ENCODE peak calls at places on chromosomes 2 and 18, in five cellular contexts. I, L, U, K and X are unnamed samples.

GRCh38 chr2:75342504-75343175 is 143.3 kb upstream of the TACR1 start:
- DNase-seq in U (no peak), L (peak), K (no peak), I (no peak), X (no peak)

GRCh38 chr18:63440219-63440618 is 17.9 kb upstream of the VPS4B start:
- DNase-seq in U (no peak), L (no peak), I (no peak), K (no peak), X (no peak)

GRCh38 chr2:39779926-39780325 is 868 bp upstream of the THUMPD2 start:
- DNase-seq in U (no peak), K (no peak), L (no peak), I (no peak), X (no peak)

GRCh38 chr18:22047485-22047884 is 121.9 kb upstream of the GATA6 start:
- DNase-seq in L (no peak), K (no peak), U (no peak), I (no peak), X (no peak)

GRCh38 chr2:17518212-17519154 is at the start of gene RAD51AP2:
- DNase-seq in I (peak), L (peak), U (no peak), K (peak), X (peak)

GRCh38 chr18:56353676-56354260 is 284.6 kb downstream of the TXNL1 start:
- DNase-seq in U (no peak), L (no peak), I (no peak), K (no peak), X (no peak)

GRCh38 chr2:198337368-198337767 is 533.0 kb downstream of the PLCL1 start:
- DNase-seq in K (no peak), L (no peak), I (no peak), U (no peak), X (peak)

GRCh38 chr2:240139011-240139441 is 1.4 kb downstream of the OTOS start:
- DNase-seq in U (no peak), I (no peak), L (no peak), K (no peak), X (no peak)

GRCh38 chr2:237603718-237604362 is 13.3 kb upstream of the RAB17 start:
- DNase-seq in U (no peak), L (peak), K (peak), I (no peak), X (peak)

GRCh38 chr2:73268368-73268830 is 15.9 kb downstream of the FBXO41 start:
- DNase-seq in K (no peak), L (no peak), I (no peak), U (no peak), X (no peak)

GRCh38 chr2:186486651-186487647 is 889 bp downstream of the ZC3H15 start:
- DNase-seq in U (no peak), L (no peak), I (no peak), K (peak), X (no peak)

GRCh38 chr2:154846842-154847241 is 148.3 kb downstream of the KCNJ3 start:
- DNase-seq in I (no peak), K (no peak), L (no peak), U (no peak), X (no peak)

GRCh38 chr2:127143851-127144782 is 37.2 kb upstream of the BIN1 start:
- DNase-seq in I (peak), K (no peak), L (no peak), U (no peak), X (no peak)

GRCh38 chr2:158714420-158714819 is 80.7 kb upstream of the DAPL1 start:
- DNase-seq in U (no peak), K (no peak), I (no peak), L (no peak), X (no peak)

GRCh38 chr18:4821801-4822200 is 366.7 kb upstream of the DLGAP1 start:
- DNase-seq in I (no peak), K (no peak), L (no peak), U (no peak), X (no peak)

GRCh38 chr2:232522014-232522854 is 2.0 kb downstream of the PRSS56 start:
- DNase-seq in U (no peak), L (no peak), I (peak), K (no peak), X (no peak)
- TF ChIP-seq SUZ12 in U (no peak), L (no peak), I (no peak), K (no peak), X (peak)

GRCh38 chr2:176087330-176088047 is 3.7 kb upstream of the EVX2 start:
- DNase-seq in K (no peak), L (no peak), I (no peak), U (no peak), X (no peak)
- TF ChIP-seq SUZ12 in K (no peak), L (no peak), I (no peak), U (no peak), X (no peak)

DNA sequence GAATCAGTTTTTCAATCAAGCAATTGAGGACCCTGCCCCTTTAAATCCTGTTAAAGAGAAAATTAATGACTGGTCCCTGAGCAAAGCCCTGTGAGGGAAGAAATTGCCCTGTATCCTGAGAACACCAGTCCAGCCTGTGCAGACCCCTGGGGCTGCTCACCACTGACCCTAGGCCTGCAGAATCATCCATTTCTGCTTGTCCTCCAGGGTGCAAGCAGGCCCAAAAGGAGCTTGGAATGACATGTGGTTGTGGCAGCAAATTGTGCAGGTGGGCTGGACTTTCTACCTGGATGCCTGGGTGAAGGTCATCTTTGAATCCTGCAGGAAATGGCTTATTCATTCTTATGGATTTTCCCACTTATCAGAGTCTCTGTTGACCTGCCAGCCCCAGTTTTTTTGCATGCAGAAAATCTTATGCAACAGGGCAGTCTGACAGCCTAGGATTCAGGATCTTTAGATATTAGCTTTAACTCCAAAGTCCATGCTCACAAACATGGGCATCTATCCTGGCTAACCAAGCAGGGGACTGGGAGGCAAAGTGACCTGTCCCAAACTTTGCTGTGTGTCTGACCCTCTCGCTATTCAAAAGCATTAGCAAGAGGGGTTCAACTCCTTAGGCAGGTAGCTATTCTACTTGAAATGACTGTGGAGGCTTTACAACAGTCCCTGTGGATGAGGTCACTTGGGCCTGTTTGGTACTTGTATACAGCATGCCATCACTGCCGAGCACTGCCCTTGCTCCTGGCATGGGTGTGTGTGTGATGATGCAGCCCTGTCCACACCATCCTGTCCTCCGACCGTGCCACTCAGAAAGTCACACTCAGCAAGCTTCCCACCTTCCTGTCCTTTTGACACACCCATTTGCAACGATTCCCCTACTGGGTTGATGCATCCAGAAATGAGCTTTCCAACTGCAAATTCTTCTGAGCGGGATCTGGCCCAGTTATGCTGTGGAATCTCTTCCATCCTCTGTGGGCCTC is 85.3 kb downstream of the CAPN13 start:
- DNase-seq in I (no peak), K (no peak), L (no peak), U (no peak), X (no peak)
- TF ChIP-seq SUZ12 in I (no peak), K (no peak), L (no peak), U (no peak), X (no peak)

DNA sequence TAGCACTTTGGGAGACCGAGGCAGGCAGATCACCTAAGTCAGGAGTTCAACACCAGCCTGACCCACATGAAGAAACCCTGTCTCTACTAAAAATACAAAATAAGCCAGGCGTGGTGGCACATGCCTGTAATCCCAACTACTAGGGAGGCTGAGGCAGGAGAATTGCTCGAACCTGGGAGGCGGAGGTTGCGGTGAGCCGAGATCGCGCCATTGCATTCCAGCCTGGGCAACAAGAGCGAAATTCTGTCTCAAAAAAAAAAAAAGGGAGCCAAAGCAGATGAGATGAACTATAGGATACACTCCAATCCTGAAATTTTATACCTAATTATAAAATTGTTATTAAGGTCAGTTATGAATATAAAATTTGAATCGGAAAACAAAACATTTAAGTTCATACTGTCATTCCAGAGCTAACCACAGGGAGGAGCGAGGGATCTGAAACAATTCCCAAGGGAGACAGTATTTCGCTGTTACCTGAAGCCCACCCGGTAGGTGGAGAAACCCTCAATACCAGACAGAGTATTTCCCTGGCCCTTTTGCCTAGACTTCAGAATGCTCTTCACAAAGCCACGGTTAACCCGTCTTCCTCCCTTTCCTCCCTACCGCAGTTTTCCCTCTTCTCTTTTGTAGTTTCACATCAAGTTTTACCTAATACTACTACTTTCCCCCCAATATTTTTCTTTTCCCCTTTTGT is 1.4 kb downstream of the PPM1G start:
- DNase-seq in K (peak), U (no peak), L (no peak), I (peak), X (peak)
- TF ChIP-seq SUZ12 in K (no peak), U (no peak), L (no peak), I (no peak), X (no peak)

GRCh38 chr2:120261387-120262006 is 8.8 kb downstream of the RALB start:
- DNase-seq in L (peak), K (no peak), I (no peak), U (no peak), X (no peak)
- TF ChIP-seq SUZ12 in L (no peak), K (no peak), I (no peak), U (no peak), X (no peak)